ENCODE peak calls at places on chromosome 6, in ten cellular contexts. E is AG10803, T is neural progenitor cell, F is hepatocyte, R is cardiac fibroblast, H is neural crest cell, B is lower lobe of right lung, O is tibial nerve, Y is Calu3, Q is PC-9. L is an unnamed sample.

GRCh38 chr6:110296151-110297028 is 61.8 kb downstream of the METTL24 start:
- DNase-seq in E (no peak), T (no peak), F (no peak), R (no peak), H (no peak), B (no peak), O (no peak), Y (no peak), Q (no peak), L (no peak)

GRCh38 chr6:20564269-20564668 is 30.0 kb downstream of the CDKAL1 start:
- DNase-seq in E (peak), T (peak), F (no peak), R (peak), H (no peak), B (no peak), O (no peak), Y (no peak), Q (no peak), L (peak)

GRCh38 chr6:53737746-53738145 is 57.1 kb upstream of the LRRC1 start:
- DNase-seq in E (no peak), T (no peak), F (peak), R (no peak), H (no peak), B (no peak), O (no peak), Y (no peak), Q (no peak), L (no peak)

GRCh38 chr6:161917645-161918044 is 643.8 kb upstream of the AGPAT4 start:
- DNase-seq in E (no peak), T (no peak), F (no peak), R (no peak), H (no peak), B (no peak), O (no peak), Y (no peak), Q (no peak), L (no peak)

GRCh38 chr6:158795516-158795915 is 23.7 kb downstream of the EZR start:
- DNase-seq in E (no peak), T (no peak), F (no peak), R (no peak), H (no peak), B (no peak), O (no peak), Y (no peak), Q (no peak), L (no peak)

GRCh38 chr6:14502551-14502950 is 385.0 kb downstream of the CD83 start:
- DNase-seq in E (no peak), T (no peak), F (no peak), R (no peak), H (no peak), B (no peak), O (no peak), Y (peak), Q (peak), L (no peak)

GRCh38 chr6:50062051-50062450 is 12.3 kb upstream of the DEFB112 start:
- DNase-seq in E (no peak), T (peak), F (no peak), R (no peak), H (no peak), B (no peak), O (no peak), Y (peak), Q (no peak), L (no peak)

GRCh38 chr6:14601490-14601889 is 483.9 kb downstream of the CD83 start:
- DNase-seq in E (no peak), T (no peak), F (peak), R (no peak), H (no peak), B (no peak), O (no peak), Y (peak), Q (no peak), L (no peak)

GRCh38 chr6:157517601-157518359 is 136.8 kb downstream of the ZDHHC14 start:
- DNase-seq in E (no peak), T (no peak), F (no peak), R (no peak), H (no peak), B (no peak), O (no peak), Y (no peak), Q (no peak), L (no peak)
- TF ChIP-seq CTCF in E (no peak), T (no peak), F (no peak), R (no peak), H (no peak), B (no peak), O (no peak), Y (no peak), Q (no peak), L (no peak)

DNA sequence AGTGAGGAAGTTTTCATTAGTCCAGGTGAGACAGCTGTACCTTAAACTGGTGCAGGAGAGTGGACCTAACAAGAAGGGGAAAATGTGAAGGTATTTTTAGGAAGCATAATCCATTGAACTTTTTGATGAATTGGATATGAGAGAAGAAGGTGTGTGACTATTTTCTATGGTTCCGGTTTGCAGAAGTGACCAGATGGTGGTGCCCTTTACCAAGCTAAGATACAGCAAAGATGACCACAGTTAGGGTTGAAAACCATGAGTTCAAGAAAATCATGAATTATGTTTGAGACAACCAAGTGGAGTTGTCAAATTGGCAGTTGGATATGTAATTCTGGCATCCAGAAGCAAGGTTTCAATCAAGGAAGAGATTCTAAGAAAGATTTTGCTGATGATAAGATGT is 61.9 kb upstream of the NRSN1 start:
- DNase-seq in E (no peak), T (peak), F (peak), R (no peak), H (no peak), B (no peak), O (no peak), Y (peak), Q (no peak), L (no peak)
- TF ChIP-seq CTCF in E (peak), T (peak), F (peak), R (no peak), H (peak), B (peak), O (no peak), Y (peak), Q (peak), L (peak)

GRCh38 chr6:72621243-72622093 is at the start of gene KCNQ5:
- DNase-seq in E (peak), T (peak), F (peak), R (peak), H (peak), B (peak), O (no peak), Y (peak), Q (peak), L (peak)

GRCh38 chr6:72617721-72618120 is 4.1 kb upstream of the KCNQ5 start:
- DNase-seq in E (no peak), T (no peak), F (no peak), R (no peak), H (no peak), B (no peak), O (no peak), Y (no peak), Q (no peak), L (peak)

GRCh38 chr6:72619883-72620696 is 1.8 kb upstream of the KCNQ5 start:
- DNase-seq in E (peak), T (peak), F (peak), R (peak), H (peak), B (peak), O (no peak), Y (peak), Q (no peak), L (peak)

GRCh38 chr6:72620866-72621242 is 1.0 kb upstream of the KCNQ5 start:
- DNase-seq in E (no peak), T (peak), F (no peak), R (no peak), H (peak), B (no peak), O (no peak), Y (no peak), Q (no peak), L (no peak)

DNA sequence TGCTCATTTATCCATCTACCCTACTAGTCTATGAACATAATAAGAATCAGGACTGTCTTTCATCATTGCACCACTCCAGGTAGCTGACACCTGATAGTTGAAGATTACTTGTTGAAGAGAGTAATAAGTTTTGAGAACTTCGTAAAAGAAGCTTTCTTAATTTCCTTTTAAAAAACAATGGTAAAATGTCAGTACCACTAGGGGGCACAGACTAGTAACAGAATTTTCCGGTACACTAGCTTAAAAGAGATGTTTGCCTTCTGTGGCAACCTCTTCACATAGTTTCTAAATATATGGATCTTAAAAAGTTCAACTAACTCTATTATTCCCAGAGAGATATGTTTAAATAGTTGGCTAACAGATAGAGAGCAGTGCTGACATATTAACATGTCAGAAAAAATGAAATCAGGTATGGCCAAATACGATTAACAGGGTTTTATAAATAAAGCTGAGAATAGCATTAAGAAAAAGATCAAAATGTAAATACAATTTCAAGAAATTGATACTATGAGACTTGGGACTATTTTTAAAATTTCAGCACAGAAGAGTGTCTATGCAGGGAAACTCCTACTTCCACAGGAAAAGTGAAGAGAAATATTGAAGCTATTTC is 5.4 kb upstream of the KCNQ5 start:
- DNase-seq in E (peak), T (peak), F (peak), R (peak), H (no peak), B (no peak), O (no peak), Y (no peak), Q (no peak), L (peak)
- TF ChIP-seq CTCF in E (peak), T (peak), F (peak), R (peak), H (peak), B (peak), O (peak), Y (peak), Q (peak), L (peak)

DNA sequence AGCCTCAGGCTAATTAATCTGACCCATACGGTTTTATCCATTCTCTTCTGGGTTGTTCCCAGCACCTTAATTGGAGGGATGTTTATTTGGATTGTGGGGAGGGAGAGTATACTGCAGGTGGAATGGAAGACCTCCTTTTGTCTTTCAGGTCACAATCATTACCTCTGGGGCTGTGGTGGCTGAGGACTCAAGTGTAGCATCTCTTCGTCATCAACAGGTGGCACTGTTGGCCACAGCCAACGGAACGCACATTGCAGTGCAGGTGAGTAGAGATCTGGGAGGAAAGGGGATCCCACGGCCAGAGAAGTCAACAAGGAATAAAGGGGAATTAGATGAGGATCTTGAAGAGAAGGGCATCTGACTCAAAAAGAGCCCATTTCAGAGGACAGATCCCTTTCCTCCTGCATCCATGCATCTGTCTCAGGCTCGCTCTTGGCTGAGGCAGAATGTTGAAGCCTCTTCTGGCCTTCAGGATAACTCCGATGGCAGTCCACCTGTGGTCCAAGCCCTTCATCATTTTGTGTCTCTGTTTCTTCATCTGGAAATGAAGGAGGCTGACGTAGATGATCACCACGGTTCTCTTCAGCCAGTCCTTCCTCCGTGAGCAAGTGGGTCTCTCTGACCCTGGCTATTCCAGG is 3.2 kb upstream of the DEF6 start:
- DNase-seq in E (peak), T (peak), F (peak), R (peak), H (peak), B (no peak), O (no peak), Y (peak), Q (peak), L (peak)
- TF ChIP-seq CTCF in E (peak), T (peak), F (peak), R (peak), H (peak), B (peak), O (peak), Y (peak), Q (peak), L (peak)

GRCh38 chr6:1324926-1325325 is 13.0 kb downstream of the FOXQ1 start:
- DNase-seq in E (no peak), T (no peak), F (no peak), R (no peak), H (no peak), B (no peak), O (no peak), Y (peak), Q (peak), L (no peak)
- TF ChIP-seq CTCF in E (no peak), T (no peak), F (no peak), R (no peak), H (no peak), B (no peak), O (no peak), Y (no peak), Q (no peak), L (no peak)

GRCh38 chr6:170288091-170288631 is 2.7 kb downstream of the DLL1 start:
- DNase-seq in E (no peak), T (no peak), F (no peak), R (no peak), H (no peak), B (no peak), O (no peak), Y (no peak), Q (no peak), L (peak)
- TF ChIP-seq CTCF in E (no peak), T (no peak), F (no peak), R (no peak), H (no peak), B (no peak), O (no peak), Y (no peak), Q (no peak), L (no peak)

GRCh38 chr6:145897552-145897951 is 66.6 kb downstream of the SHPRH start:
- DNase-seq in E (no peak), T (no peak), F (no peak), R (no peak), H (no peak), B (no peak), O (no peak), Y (no peak), Q (no peak), L (no peak)

GRCh38 chr6:145892026-145892425 is 72.1 kb downstream of the SHPRH start:
- DNase-seq in E (no peak), T (no peak), F (no peak), R (no peak), H (no peak), B (no peak), O (no peak), Y (no peak), Q (no peak), L (no peak)

GRCh38 chr6:145893586-145893985 is 70.6 kb downstream of the SHPRH start:
- DNase-seq in E (no peak), T (no peak), F (no peak), R (no peak), H (no peak), B (no peak), O (no peak), Y (no peak), Q (no peak), L (no peak)

GRCh38 chr6:145898376-145898775 is 65.8 kb downstream of the SHPRH start:
- DNase-seq in E (no peak), T (no peak), F (no peak), R (no peak), H (no peak), B (no peak), O (no peak), Y (peak), Q (peak), L (no peak)

GRCh38 chr6:145895802-145896201 is 68.4 kb downstream of the SHPRH start:
- DNase-seq in E (peak), T (no peak), F (no peak), R (peak), H (no peak), B (no peak), O (no peak), Y (no peak), Q (no peak), L (no peak)
- TF ChIP-seq CTCF in E (peak), T (peak), F (peak), R (peak), H (peak), B (no peak), O (no peak), Y (no peak), Q (peak), L (peak)

GRCh38 chr6:105500693-105501092 is 97.8 kb upstream of the PREP start:
- DNase-seq in E (no peak), T (no peak), F (no peak), R (no peak), H (no peak), B (no peak), O (no peak), Y (no peak), Q (no peak), L (no peak)
- TF ChIP-seq CTCF in E (peak), T (peak), F (no peak), R (no peak), H (no peak), B (no peak), O (no peak), Y (no peak), Q (no peak), L (peak)

DNA sequence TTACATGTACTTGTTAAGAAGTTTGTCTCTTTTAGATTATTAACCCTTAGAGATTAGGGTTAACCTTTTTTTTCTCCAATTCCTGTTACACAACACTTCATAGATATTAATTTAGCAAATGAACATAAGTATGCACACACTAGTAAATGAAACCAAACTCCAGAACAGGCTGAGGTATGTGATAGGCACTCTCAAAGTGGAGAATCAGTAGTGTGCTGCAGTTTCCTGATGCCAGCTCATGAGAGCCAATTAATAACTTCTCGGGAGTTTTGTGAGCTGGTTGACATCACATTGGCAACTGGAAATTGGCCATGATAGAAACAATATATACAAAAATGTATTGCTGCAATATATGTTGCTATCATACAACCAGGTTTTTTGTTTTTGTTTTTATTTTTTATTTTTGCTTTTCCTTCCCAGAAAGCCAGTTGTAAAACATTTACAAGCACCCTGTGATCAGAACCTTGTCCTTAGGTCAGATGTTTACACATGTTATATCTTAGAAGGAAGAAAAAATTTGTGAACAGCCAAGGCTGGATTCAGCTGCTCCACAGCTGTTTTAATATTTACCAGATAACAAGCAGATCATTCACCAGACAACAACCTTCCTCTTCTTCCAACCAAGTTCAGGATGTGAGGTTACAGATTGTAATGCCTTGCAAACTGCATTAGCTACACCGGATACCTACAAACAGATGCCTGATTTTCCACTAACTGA is 42.4 kb upstream of the ECHDC1 start:
- DNase-seq in E (no peak), T (no peak), F (no peak), R (no peak), H (no peak), B (no peak), O (no peak), Y (no peak), Q (no peak), L (no peak)
- TF ChIP-seq CTCF in E (no peak), T (no peak), F (no peak), R (no peak), H (no peak), B (no peak), O (no peak), Y (no peak), Q (no peak), L (no peak)

GRCh38 chr6:128516514-128516898 is 3.9 kb downstream of the PTPRK start:
- DNase-seq in E (peak), T (peak), F (peak), R (no peak), H (no peak), B (no peak), O (no peak), Y (no peak), Q (no peak), L (no peak)
- TF ChIP-seq CTCF in E (peak), T (peak), F (peak), R (peak), H (peak), B (peak), O (no peak), Y (peak), Q (peak), L (peak)

L was measured in osteoblast.